ENCODE peak calls at places on chromosomes 12 and 14, in six cellular contexts. T is astrocyte of the spinal cord, N is mammary epithelial cell, C is lung, J is IMR-90, M is A549. G is an unnamed sample.

GRCh38 chr14:90308561-90308960 is 23.2 kb downstream of the NRDE2 start:
- DNase-seq in C (no peak), J (no peak), N (no peak), M (no peak), T (no peak), G (no peak)

GRCh38 chr12:119229205-119229604 is 50.5 kb downstream of the HSPB8 start:
- DNase-seq in J (no peak), N (no peak), C (no peak), T (no peak), M (no peak), G (no peak)

GRCh38 chr12:117912756-117913155 is 56.0 kb downstream of the KSR2 start:
- DNase-seq in N (no peak), M (no peak), J (no peak), T (no peak), C (no peak), G (no peak)

GRCh38 chr12:132582058-132582420 is 28.3 kb downstream of the LRCOL1 start:
- DNase-seq in C (no peak), J (no peak), N (no peak), T (no peak), M (no peak), G (no peak)

GRCh38 chr14:89129570-89129969 is 287.5 kb downstream of the FOXN3 start:
- DNase-seq in N (no peak), C (no peak), J (no peak), T (no peak), M (no peak), G (no peak)

GRCh38 chr12:124779161-124780141 is 84.2 kb downstream of the SCARB1 start:
- DNase-seq in J (no peak), C (no peak), N (no peak), M (no peak), T (peak; percentile 52), G (peak; percentile 30)

GRCh38 chr12:90621927-90622326 is 333.0 kb downstream of the CCER1 start:
- DNase-seq in T (peak; percentile 41), J (peak; percentile 78), N (peak; percentile 26), M (no peak), C (no peak), G (peak; percentile 67)

GRCh38 chr12:91272456-91273063 is 89.9 kb upstream of the DCN start:
- DNase-seq in N (no peak), M (no peak), T (peak; percentile 85), J (no peak), C (no peak), G (peak; percentile 63)

GRCh38 chr12:103827800-103828440 is 13.1 kb downstream of the NT5DC3 start:
- DNase-seq in M (no peak), N (peak; percentile 90), J (no peak), T (no peak), C (no peak), G (peak; percentile 30)

GRCh38 chr14:95260537-95261440 is 58.9 kb downstream of the CLMN start:
- DNase-seq in N (peak; percentile 82), M (no peak), J (peak; percentile 39), T (peak; percentile 87), C (no peak), G (peak; percentile 96)

GRCh38 chr12:8953773-8954402 is 4.4 kb upstream of the M6PR start:
- DNase-seq in N (no peak), J (no peak), M (no peak), C (no peak), T (no peak), G (no peak)

GRCh38 chr14:101399737-101400517 is 161.4 kb upstream of the DIO3 start:
- DNase-seq in J (no peak), C (no peak), N (no peak), T (no peak), M (no peak), G (no peak)

GRCh38 chr12:807041-807717 is 54.8 kb downstream of the WNK1 start:
- DNase-seq in M (no peak), C (no peak), T (no peak), J (no peak), N (no peak), G (no peak)

GRCh38 chr12:25692115-25693035 is 139.3 kb upstream of the LMNTD1 start:
- DNase-seq in N (no peak), J (no peak), M (no peak), T (peak; percentile 78), C (no peak), G (peak; percentile 78)

GRCh38 chr14:53148612-53149202 is 4.4 kb downstream of the DDHD1 start:
- DNase-seq in T (no peak), C (no peak), J (no peak), N (no peak), M (no peak), G (peak; percentile 10)

GRCh38 chr12:121288941-121289340 is 7.6 kb downstream of the CAMKK2 start:
- DNase-seq in N (no peak), C (no peak), T (no peak), M (no peak), J (no peak), G (no peak)

GRCh38 chr12:89960011-89960507 is 251.4 kb upstream of the ATP2B1 start:
- DNase-seq in M (no peak), C (no peak), N (peak; percentile 95), J (peak; percentile 74), T (no peak), G (peak; percentile 58)

GRCh38 chr14:78512021-78512420 is 341.8 kb downstream of the NRXN3 start:
- DNase-seq in N (no peak), M (no peak), C (no peak), J (no peak), T (no peak), G (peak; percentile 5)

GRCh38 chr12:65603428-65604351 is 220.6 kb upstream of the HMGA2 start:
- DNase-seq in J (peak; percentile 94), M (peak; percentile 48), C (peak; percentile 79), T (peak; percentile 95), N (peak; percentile 89), G (peak; percentile 94)

GRCh38 chr14:65073605-65074201 is 28.6 kb downstream of the MAX start:
- DNase-seq in N (no peak), M (no peak), C (no peak), T (no peak), J (no peak), G (no peak)

GRCh38 chr12:65238609-65239008 is 39.9 kb upstream of the MSRB3 start:
- DNase-seq in T (no peak), J (no peak), N (no peak), M (no peak), C (no peak), G (no peak)

GRCh38 chr12:92393504-92393903 is 247.9 kb upstream of the BTG1 start:
- DNase-seq in T (no peak), M (no peak), C (no peak), J (no peak), N (no peak), G (no peak)

GRCh38 chr12:91542048-91542447 is 359.4 kb upstream of the DCN start:
- DNase-seq in N (no peak), C (no peak), M (no peak), T (no peak), J (no peak), G (no peak)

GRCh38 chr14:97762386-97762785 is 965.2 kb downstream of the VRK1 start:
- DNase-seq in J (no peak), C (no peak), M (no peak), T (no peak), N (no peak), G (no peak)

GRCh38 chr12:40988335-40988734 is 199.8 kb upstream of the PDZRN4 start:
- DNase-seq in C (no peak), N (no peak), J (no peak), M (no peak), T (no peak), G (no peak)

GRCh38 chr14:55309761-55310365 is 38.6 kb downstream of the FBXO34 start:
- DNase-seq in T (no peak), M (no peak), C (no peak), J (no peak), N (no peak), G (peak; percentile 9)

GRCh38 chr14:36054353-36055051 is 122.0 kb downstream of the PTCSC3 start:
- DNase-seq in C (no peak), T (no peak), N (no peak), M (no peak), J (no peak), G (no peak)

GRCh38 chr12:27015730-27016076 is 1.5 kb upstream of the TM7SF3 start:
- DNase-seq in C (no peak), N (peak; percentile 35), J (peak; percentile 56), T (peak; percentile 66), M (peak; percentile 18), G (peak; percentile 62)

GRCh38 chr14:65411656-65412188 is 808 bp upstream of the FUT8 start:
- DNase-seq in C (peak; percentile 91), T (peak; percentile 92), J (peak; percentile 91), M (peak; percentile 87), N (peak; percentile 89), G (peak; percentile 91)

GRCh38 chr12:32344047-32344446 is 55.3 kb upstream of the FGD4 start:
- DNase-seq in T (no peak), M (no peak), N (no peak), J (no peak), C (no peak), G (no peak)
- TF ChIP-seq CTCF in T (no peak), M (peak; percentile 15), N (no peak), J (no peak), C (no peak), G (no peak)

DNA sequence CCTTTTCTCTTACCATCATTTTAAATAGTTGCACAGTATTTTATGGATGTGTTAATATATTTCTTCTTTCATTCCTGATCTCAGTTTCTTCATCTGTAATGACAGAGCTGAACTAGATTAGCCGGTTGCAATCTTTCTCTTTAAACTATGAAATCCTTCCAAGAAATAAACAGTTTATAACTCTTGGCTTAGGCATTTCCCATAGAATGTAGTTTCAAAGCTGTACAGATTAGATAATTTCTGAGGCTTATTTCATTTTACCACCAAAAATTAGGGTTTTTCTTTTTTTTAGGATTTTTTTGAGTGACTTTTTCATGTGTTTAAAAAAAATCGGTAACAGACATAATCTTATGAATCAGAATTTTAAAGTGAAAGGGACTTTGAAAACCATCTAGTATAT is 144.0 kb downstream of the RAD51B start:
- DNase-seq in C (no peak), T (no peak), M (no peak), N (no peak), J (no peak), G (no peak)
- H3K4me3 ChIP-seq in C (no peak overlapping the region), T (no peak overlapping the region), M (no peak overlapping the region), N (peak overlapping the region; percentile 23), J (no peak overlapping the region), G (no peak overlapping the region)

GRCh38 chr12:110224379-110225304 is 56.4 kb upstream of the ATP2A2 start:
- DNase-seq in N (peak; percentile 74), J (peak; percentile 89), T (peak; percentile 88), M (peak; percentile 71), C (no peak), G (peak; percentile 91)
- TF ChIP-seq CTCF in N (peak; percentile 57), J (peak; percentile 77), T (peak; percentile 74), M (peak; percentile 68), C (peak; percentile 33), G (peak; percentile 89)

GRCh38 chr12:45989857-45990467 is 412 bp downstream of the SCAF11 start:
- DNase-seq in C (no peak), J (peak; percentile 47), N (peak; percentile 55), T (peak; percentile 51), M (no peak), G (no peak)

GRCh38 chr12:45988259-45988658 is 2.1 kb downstream of the SCAF11 start:
- DNase-seq in M (no peak), J (peak; percentile 82), T (peak; percentile 24), C (no peak), N (peak; percentile 63), G (peak; percentile 89)

GRCh38 chr12:45989277-45989856 is 1.0 kb downstream of the SCAF11 start:
- DNase-seq in N (peak; percentile 62), M (peak; percentile 15), C (peak; percentile 76), T (no peak), J (peak; percentile 26), G (peak; percentile 48)

GRCh38 chr12:45987339-45987726 is 3.0 kb downstream of the SCAF11 start:
- DNase-seq in M (no peak), T (no peak), J (no peak), C (no peak), N (peak; percentile 26), G (no peak)

GRCh38 chr12:45986646-45987338 is 3.6 kb downstream of the SCAF11 start:
- DNase-seq in C (no peak), N (no peak), T (no peak), M (no peak), J (no peak), G (no peak)
- H3K4me3 ChIP-seq in C (no peak overlapping the region), N (no peak overlapping the region), T (no peak overlapping the region), M (no peak overlapping the region), J (no peak overlapping the region), G (no peak overlapping the region)